ENCODE peak calls at places on chromosomes 3 and 15, in four cellular contexts. One of them, this sample, is unnamed.

GRCh38 chr3:193148678-193149473 is 92.1 kb upstream of the PLAAT1 start:
- DNase-seq in fibroblast of lung: no peak
- DNase-seq in neural progenitor cell: no peak
- DNase-seq in lower lobe of right lung: no peak
- DNase-seq in this sample: no peak

GRCh38 chr15:22887157-22887951 is 48.9 kb downstream of the NIPA2 start:
- DNase-seq in fibroblast of lung: peak; percentile 83
- DNase-seq in neural progenitor cell: no peak
- DNase-seq in lower lobe of right lung: no peak
- DNase-seq in this sample: no peak

GRCh38 chr3:12194669-12195161 is 36.0 kb upstream of the TIMP4 start:
- DNase-seq in fibroblast of lung: peak; percentile 87
- DNase-seq in neural progenitor cell: no peak
- DNase-seq in lower lobe of right lung: no peak
- DNase-seq in this sample: no peak

GRCh38 chr3:147406255-147407023 is at the start of gene ZIC4:
- DNase-seq in fibroblast of lung: no peak
- DNase-seq in neural progenitor cell: peak; percentile 27
- DNase-seq in lower lobe of right lung: no peak
- DNase-seq in this sample: no peak

GRCh38 chr3:134249935-134250716 is 533 bp downstream of the RYK start:
- DNase-seq in fibroblast of lung: peak; percentile 28
- DNase-seq in neural progenitor cell: peak; percentile 79
- DNase-seq in lower lobe of right lung: peak; percentile 78
- DNase-seq in this sample: no peak

GRCh38 chr15:38624248-38625214 is 59.9 kb upstream of the RASGRP1 start:
- DNase-seq in fibroblast of lung: no peak
- DNase-seq in neural progenitor cell: no peak
- DNase-seq in lower lobe of right lung: no peak
- DNase-seq in this sample: no peak

GRCh38 chr15:49490963-49491362 is 67.9 kb downstream of the FGF7 start:
- DNase-seq in fibroblast of lung: peak; percentile 42
- DNase-seq in neural progenitor cell: no peak
- DNase-seq in lower lobe of right lung: no peak
- DNase-seq in this sample: no peak

GRCh38 chr3:115562636-115563267 is 60.6 kb upstream of the GAP43 start:
- DNase-seq in fibroblast of lung: no peak
- DNase-seq in neural progenitor cell: no peak
- DNase-seq in lower lobe of right lung: no peak
- DNase-seq in this sample: no peak

GRCh38 chr15:40067921-40068624 is 29.1 kb upstream of the SRP14 start:
- DNase-seq in fibroblast of lung: no peak
- DNase-seq in neural progenitor cell: no peak
- DNase-seq in lower lobe of right lung: no peak
- DNase-seq in this sample: no peak

GRCh38 chr15:80585544-80586018 is 109.5 kb upstream of the ABHD17C start:
- DNase-seq in fibroblast of lung: no peak
- DNase-seq in neural progenitor cell: no peak
- DNase-seq in lower lobe of right lung: no peak
- DNase-seq in this sample: no peak

GRCh38 chr3:118978393-118978758 is 56.3 kb downstream of the IGSF11 start:
- DNase-seq in fibroblast of lung: no peak
- DNase-seq in neural progenitor cell: no peak
- DNase-seq in lower lobe of right lung: no peak
- DNase-seq in this sample: no peak

GRCh38 chr3:101288294-101288693 is 32.1 kb downstream of the IMPG2 start:
- DNase-seq in fibroblast of lung: no peak
- DNase-seq in neural progenitor cell: no peak
- DNase-seq in lower lobe of right lung: no peak
- DNase-seq in this sample: no peak

GRCh38 chr3:39208463-39209055 is 16.2 kb upstream of the XIRP1 start:
- DNase-seq in fibroblast of lung: peak; percentile 57
- DNase-seq in neural progenitor cell: peak; percentile 76
- DNase-seq in lower lobe of right lung: peak; percentile 53
- DNase-seq in this sample: no peak

GRCh38 chr3:149879872-149880271 is 66.9 kb downstream of the RNF13 start:
- DNase-seq in fibroblast of lung: peak; percentile 78
- DNase-seq in neural progenitor cell: peak; percentile 64
- DNase-seq in lower lobe of right lung: peak; percentile 57
- DNase-seq in this sample: no peak

GRCh38 chr15:59524331-59524731 is 86.3 kb downstream of the FAM81A start:
- DNase-seq in fibroblast of lung: no peak
- DNase-seq in neural progenitor cell: peak; percentile 8
- DNase-seq in lower lobe of right lung: peak; percentile 48
- DNase-seq in this sample: no peak

GRCh38 chr15:70259640-70260066 is 161.9 kb upstream of the TLE3 start:
- DNase-seq in fibroblast of lung: no peak
- DNase-seq in neural progenitor cell: peak; percentile 57
- DNase-seq in lower lobe of right lung: no peak
- DNase-seq in this sample: no peak
- TF ChIP-seq CTCF in fibroblast of lung: no peak
- TF ChIP-seq CTCF in neural progenitor cell: peak; percentile 44
- TF ChIP-seq CTCF in lower lobe of right lung: no peak
- TF ChIP-seq CTCF in this sample: no peak

DNA sequence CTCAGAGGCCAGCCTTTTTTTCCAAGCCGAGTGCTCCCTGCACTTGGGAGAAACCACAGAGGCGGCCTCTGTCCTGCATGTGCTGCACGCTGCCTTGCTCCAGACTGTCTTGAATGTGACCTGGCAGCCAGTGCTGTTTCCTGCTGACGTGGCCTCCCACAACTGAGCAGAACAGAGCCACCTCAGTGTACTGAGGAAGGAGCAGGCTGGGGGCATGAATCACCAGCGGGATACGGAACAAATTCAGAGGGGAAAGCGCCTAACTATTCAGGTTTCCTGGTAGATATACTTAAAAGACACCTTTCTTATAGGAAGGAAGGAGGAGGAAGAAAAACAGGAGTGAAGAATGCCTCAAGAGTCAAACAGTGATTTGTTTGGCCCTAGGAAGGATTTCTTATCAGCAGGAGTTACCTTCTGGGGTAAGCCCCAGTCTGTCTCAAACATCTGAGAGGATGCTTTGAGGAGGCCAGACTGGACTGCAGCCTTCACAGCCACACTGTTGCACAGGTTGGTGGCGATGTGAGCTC is 114.0 kb downstream of the FNDC3B start:
- DNase-seq in fibroblast of lung: peak; percentile 99
- DNase-seq in neural progenitor cell: no peak
- DNase-seq in lower lobe of right lung: peak; percentile 90
- DNase-seq in this sample: peak; percentile 14
- H3K4me1 ChIP-seq in fibroblast of lung: peaks cover 22% of the 10 kb centered on the region
- H3K4me1 ChIP-seq in neural progenitor cell: peaks cover 59% of the 10 kb centered on the region
- H3K4me1 ChIP-seq in lower lobe of right lung: peaks cover 59% of the 10 kb centered on the region
- H3K4me1 ChIP-seq in this sample: peaks cover 61% of the 10 kb centered on the region

GRCh38 chr15:92394327-92395175 is 870 bp downstream of the ST8SIA2 start:
- DNase-seq in fibroblast of lung: no peak
- DNase-seq in neural progenitor cell: peak; percentile 74
- DNase-seq in lower lobe of right lung: no peak
- DNase-seq in this sample: no peak
- H3K27me3 ChIP-seq in fibroblast of lung: no peaks in the 10 kb centered on the region
- H3K27me3 ChIP-seq in neural progenitor cell: peaks cover 64% of the 10 kb centered on the region
- H3K27me3 ChIP-seq in lower lobe of right lung: peaks cover 74% of the 10 kb centered on the region
- H3K27me3 ChIP-seq in this sample: peaks cover 18% of the 10 kb centered on the region

GRCh38 chr3:132210476-132211346 is 106.5 kb upstream of the ACP3 start:
- DNase-seq in fibroblast of lung: no peak
- DNase-seq in neural progenitor cell: peak; percentile 61
- DNase-seq in lower lobe of right lung: no peak
- DNase-seq in this sample: no peak
- TF ChIP-seq CTCF in fibroblast of lung: peak; percentile 19
- TF ChIP-seq CTCF in neural progenitor cell: peak; percentile 80
- TF ChIP-seq CTCF in lower lobe of right lung: peak; percentile 53
- TF ChIP-seq CTCF in this sample: peak; percentile 50

DNA sequence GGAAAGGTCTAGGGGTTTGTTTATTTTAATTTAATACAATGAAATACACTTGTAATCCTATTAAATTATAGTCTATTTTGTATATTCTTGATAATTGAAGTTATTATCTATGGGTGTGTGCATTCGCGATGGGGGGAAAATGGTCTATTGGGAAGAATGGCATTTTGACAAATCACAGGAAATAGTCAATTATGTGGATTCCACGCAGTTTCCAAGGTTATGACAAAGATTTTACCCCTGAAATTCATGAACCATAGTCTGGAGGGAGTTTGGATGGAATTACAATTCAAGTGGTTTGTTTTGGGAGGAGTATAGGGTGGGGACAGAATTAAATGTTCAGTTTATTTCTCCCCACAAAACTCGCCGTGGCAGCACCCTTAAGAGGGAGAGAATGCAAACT is 66.5 kb downstream of the RBMS3 start:
- DNase-seq in fibroblast of lung: no peak
- DNase-seq in neural progenitor cell: no peak
- DNase-seq in lower lobe of right lung: no peak
- DNase-seq in this sample: no peak
- H3K4me1 ChIP-seq in fibroblast of lung: no peaks in the 10 kb centered on the region
- H3K4me1 ChIP-seq in neural progenitor cell: no peaks in the 10 kb centered on the region
- H3K4me1 ChIP-seq in lower lobe of right lung: peaks cover 9% of the 10 kb centered on the region
- H3K4me1 ChIP-seq in this sample: no peaks in the 10 kb centered on the region

GRCh38 chr3:98326945-98327344 is 26.7 kb upstream of the OR5K4 start:
- DNase-seq in fibroblast of lung: no peak
- DNase-seq in neural progenitor cell: no peak
- DNase-seq in lower lobe of right lung: no peak
- DNase-seq in this sample: no peak

GRCh38 chr3:98328933-98329332 is 24.7 kb upstream of the OR5K4 start:
- DNase-seq in fibroblast of lung: no peak
- DNase-seq in neural progenitor cell: no peak
- DNase-seq in lower lobe of right lung: no peak
- DNase-seq in this sample: no peak

GRCh38 chr3:98326494-98326893 is 27.2 kb upstream of the OR5K4 start:
- DNase-seq in fibroblast of lung: no peak
- DNase-seq in neural progenitor cell: no peak
- DNase-seq in lower lobe of right lung: no peak
- DNase-seq in this sample: no peak

GRCh38 chr3:98331329-98331728 is 22.3 kb upstream of the OR5K4 start:
- DNase-seq in fibroblast of lung: no peak
- DNase-seq in neural progenitor cell: no peak
- DNase-seq in lower lobe of right lung: no peak
- DNase-seq in this sample: no peak

DNA sequence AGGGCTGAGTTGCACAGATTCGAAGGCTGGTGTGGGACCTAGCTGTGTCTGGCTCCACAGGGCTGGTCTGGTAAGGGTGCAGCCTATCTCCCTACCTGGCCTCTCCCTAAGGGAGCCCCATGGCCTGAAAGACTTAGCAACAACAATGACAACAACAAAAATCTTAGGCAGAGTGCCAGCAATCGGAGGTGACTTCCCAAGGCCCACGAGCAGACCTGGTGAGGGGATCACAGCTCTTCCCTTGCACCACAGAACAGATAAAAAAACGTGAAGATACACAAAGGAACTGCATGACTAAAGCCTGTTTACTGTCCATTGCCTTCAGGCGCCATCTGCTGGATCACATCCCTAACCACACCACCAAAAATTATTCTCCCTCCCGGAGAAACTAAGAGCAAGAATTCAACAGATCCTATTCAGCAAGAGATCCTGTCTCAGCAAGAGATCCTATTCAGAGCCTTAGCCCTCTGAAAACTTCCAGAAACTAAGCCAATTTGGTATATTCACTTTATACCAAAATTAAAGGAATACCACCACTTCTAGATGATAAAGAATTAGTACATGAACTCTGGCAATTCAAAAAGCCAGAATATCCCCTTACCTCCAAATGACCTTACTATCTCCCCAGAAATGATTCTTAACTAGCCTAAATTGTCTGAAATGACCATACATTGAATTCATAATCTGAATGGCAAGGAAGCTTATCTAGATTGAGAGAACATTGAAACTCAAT is 24.1 kb upstream of the OR5K4 start:
- DNase-seq in fibroblast of lung: peak; percentile 50
- DNase-seq in neural progenitor cell: peak; percentile 78
- DNase-seq in lower lobe of right lung: no peak
- DNase-seq in this sample: no peak
- H3K27me3 ChIP-seq in fibroblast of lung: no peaks in the 10 kb centered on the region
- H3K27me3 ChIP-seq in neural progenitor cell: no peaks in the 10 kb centered on the region
- H3K27me3 ChIP-seq in lower lobe of right lung: peaks cover 5% of the 10 kb centered on the region
- H3K27me3 ChIP-seq in this sample: no peaks in the 10 kb centered on the region

GRCh38 chr3:127365383-127365782 is 77.5 kb upstream of the PRR20G start:
- DNase-seq in fibroblast of lung: no peak
- DNase-seq in neural progenitor cell: no peak
- DNase-seq in lower lobe of right lung: no peak
- DNase-seq in this sample: no peak

GRCh38 chr3:127368186-127369032 is 80.6 kb upstream of the PRR20G start:
- DNase-seq in fibroblast of lung: no peak
- DNase-seq in neural progenitor cell: peak; percentile 52
- DNase-seq in lower lobe of right lung: no peak
- DNase-seq in this sample: no peak

GRCh38 chr3:127369356-127369935 is 81.6 kb upstream of the PRR20G start:
- DNase-seq in fibroblast of lung: no peak
- DNase-seq in neural progenitor cell: no peak
- DNase-seq in lower lobe of right lung: no peak
- DNase-seq in this sample: no peak

GRCh38 chr3:127367593-127367992 is 79.7 kb upstream of the PRR20G start:
- DNase-seq in fibroblast of lung: no peak
- DNase-seq in neural progenitor cell: no peak
- DNase-seq in lower lobe of right lung: no peak
- DNase-seq in this sample: no peak

GRCh38 chr3:127366383-127366782 is 78.5 kb upstream of the PRR20G start:
- DNase-seq in fibroblast of lung: no peak
- DNase-seq in neural progenitor cell: peak; percentile 26
- DNase-seq in lower lobe of right lung: no peak
- DNase-seq in this sample: no peak
- TF ChIP-seq CTCF in fibroblast of lung: no peak
- TF ChIP-seq CTCF in neural progenitor cell: no peak
- TF ChIP-seq CTCF in lower lobe of right lung: no peak
- TF ChIP-seq CTCF in this sample: no peak